ENCODE peak calls at places on chromosomes 6 and 20, in nine cellular contexts. M is small intestine; I is hepatocyte; B is adrenal gland; J is HCT116; K is mammary epithelial cell; S is breast epithelium; D is effector memory CD4-positive, alpha-beta T cell; A is CD4-positive, CD25-positive, alpha-beta regulatory T cell. T is an unnamed sample. For H3K4me1, the result is how much of the 10 kb centered on the place peaks cover.

GRCh38 chr20:11270566-11270965 is 596.8 kb upstream of the JAG1 start:
- DNase-seq in M (no peak), I (no peak), B (no peak), J (no peak), K (no peak), S (no peak), D (no peak), A (no peak), T (no peak)

GRCh38 chr6:46306429-46306828 is 135.6 kb upstream of the ENPP5 start:
- DNase-seq in M (no peak), I (no peak), B (no peak), J (no peak), K (no peak), S (no peak), D (no peak), A (no peak), T (no peak)

GRCh38 chr20:4369798-4370124 is 351.9 kb upstream of the PRND start:
- DNase-seq in M (no peak), I (no peak), B (no peak), J (no peak), K (no peak), S (no peak), D (no peak), A (no peak), T (no peak)

GRCh38 chr6:169273511-169273910 is 19.9 kb upstream of the THBS2 start:
- DNase-seq in M (no peak), I (no peak), B (no peak), J (no peak), K (no peak), S (no peak), D (no peak), A (no peak), T (no peak)

GRCh38 chr6:63121166-63121565 is 90.1 kb upstream of the FKBP1C start:
- DNase-seq in M (no peak), I (no peak), B (no peak), J (no peak), K (no peak), S (no peak), D (no peak), A (no peak), T (no peak)

GRCh38 chr6:106138151-106138550 is 52.0 kb downstream of the PRDM1 start:
- DNase-seq in M (no peak), I (no peak), B (no peak), J (no peak), K (no peak), S (no peak), D (no peak), A (no peak), T (no peak)

GRCh38 chr6:100901582-100901981 is 20.5 kb upstream of the ASCC3 start:
- DNase-seq in M (peak), I (no peak), B (no peak), J (no peak), K (no peak), S (no peak), D (no peak), A (no peak), T (no peak)

GRCh38 chr6:34349226-34349625 is 43.2 kb downstream of the NUDT3 start:
- DNase-seq in M (no peak), I (no peak), B (no peak), J (no peak), K (peak), S (no peak), D (no peak), A (no peak), T (no peak)

GRCh38 chr6:16731503-16732018 is 29.7 kb downstream of the ATXN1 start:
- DNase-seq in M (peak), I (no peak), B (no peak), J (no peak), K (no peak), S (no peak), D (peak), A (peak), T (no peak)

GRCh38 chr6:83976871-83977270 is 56.7 kb upstream of the MRAP2 start:
- DNase-seq in M (peak), I (peak), B (no peak), J (no peak), K (peak), S (no peak), D (no peak), A (no peak), T (no peak)

GRCh38 chr6:169536446-169537170 is 165.2 kb downstream of the WDR27 start:
- DNase-seq in M (no peak), I (no peak), B (no peak), J (no peak), K (peak), S (no peak), D (no peak), A (no peak), T (no peak)

GRCh38 chr6:29502597-29502996 is 14.8 kb upstream of the MAS1L start:
- DNase-seq in M (no peak), I (no peak), B (no peak), J (no peak), K (peak), S (no peak), D (no peak), A (no peak), T (no peak)

GRCh38 chr20:46624941-46625340 is 26.3 kb downstream of the SLC13A3 start:
- DNase-seq in M (no peak), I (no peak), B (no peak), J (no peak), K (no peak), S (no peak), D (no peak), A (no peak), T (no peak)

GRCh38 chr20:40251284-40251932 is 437.6 kb downstream of the MAFB start:
- DNase-seq in M (peak), I (peak), B (peak), J (peak), K (peak), S (no peak), D (no peak), A (no peak), T (no peak)

GRCh38 chr6:158040051-158040803 is 58.6 kb downstream of the SYNJ2 start:
- DNase-seq in M (peak), I (peak), B (peak), J (peak), K (peak), S (no peak), D (no peak), A (no peak), T (no peak)

GRCh38 chr6:6001443-6001842 is 5.3 kb downstream of the NRN1 start:
- DNase-seq in M (no peak), I (no peak), B (no peak), J (no peak), K (no peak), S (no peak), D (no peak), A (no peak), T (no peak)

GRCh38 chr20:53660947-53661381 is 67.3 kb upstream of the ZNF217 start:
- DNase-seq in M (no peak), I (no peak), B (no peak), J (no peak), K (no peak), S (no peak), D (no peak), A (no peak), T (no peak)

GRCh38 chr6:5517781-5518180 is 256.5 kb downstream of the FARS2 start:
- DNase-seq in M (no peak), I (no peak), B (no peak), J (no peak), K (no peak), S (no peak), D (peak), A (peak), T (no peak)

GRCh38 chr6:140208286-140208685 is 833.8 kb upstream of the CITED2 start:
- DNase-seq in M (peak), I (no peak), B (no peak), J (no peak), K (no peak), S (no peak), D (no peak), A (no peak), T (no peak)

GRCh38 chr20:1871807-1872455 is 23.3 kb upstream of the SIRPA start:
- DNase-seq in M (peak), I (no peak), B (no peak), J (no peak), K (peak), S (no peak), D (no peak), A (no peak), T (no peak)

GRCh38 chr20:41734506-41734945 is 116.3 kb upstream of the CHD6 start:
- DNase-seq in M (peak), I (peak), B (peak), J (peak), K (peak), S (no peak), D (peak), A (peak), T (peak)

GRCh38 chr20:34954905-34955231 is 738 bp downstream of the GSS start:
- DNase-seq in M (peak), I (peak), B (no peak), J (peak), K (no peak), S (no peak), D (no peak), A (peak), T (no peak)

GRCh38 chr6:90993771-90994170 is 406.9 kb upstream of the MAP3K7 start:
- DNase-seq in M (no peak), I (no peak), B (no peak), J (no peak), K (peak), S (no peak), D (no peak), A (no peak), T (no peak)

GRCh38 chr6:120198033-120198432 is 848.5 kb upstream of the MAN1A1 start:
- DNase-seq in M (no peak), I (peak), B (peak), J (no peak), K (peak), S (no peak), D (no peak), A (no peak), T (no peak)

GRCh38 chr6:170292778-170293164 is 1.9 kb upstream of the DLL1 start:
- DNase-seq in M (no peak), I (no peak), B (no peak), J (peak), K (no peak), S (no peak), D (no peak), A (no peak), T (no peak)

GRCh38 chr6:2053691-2054090 is 191.7 kb downstream of the GMDS start:
- DNase-seq in M (no peak), I (no peak), B (no peak), J (no peak), K (no peak), S (no peak), D (no peak), A (no peak), T (no peak)

GRCh38 chr6:147040521-147040920 is 163.7 kb upstream of the STXBP5 start:
- DNase-seq in M (no peak), I (no peak), B (no peak), J (no peak), K (no peak), S (no peak), D (no peak), A (no peak), T (no peak)

GRCh38 chr6:17714879-17715860 is 8.4 kb upstream of the NUP153 start:
- DNase-seq in M (no peak), I (peak), B (no peak), J (peak), K (peak), S (no peak), D (no peak), A (no peak), T (no peak)

GRCh38 chr6:75378101-75378500 is 93.5 kb upstream of the TMEM30A start:
- DNase-seq in M (no peak), I (no peak), B (no peak), J (no peak), K (no peak), S (no peak), D (no peak), A (no peak), T (no peak)

GRCh38 chr20:52313335-52313963 is 121.9 kb upstream of the ZFP64 start:
- DNase-seq in M (peak), I (peak), B (peak), J (peak), K (peak), S (no peak), D (no peak), A (no peak), T (no peak)

GRCh38 chr20:16922834-16923233 is 174.7 kb downstream of the OTOR start:
- DNase-seq in M (no peak), I (peak), B (no peak), J (no peak), K (peak), S (no peak), D (no peak), A (no peak), T (no peak)

GRCh38 chr6:158770948-158771347 is 48.2 kb downstream of the EZR start:
- DNase-seq in M (no peak), I (peak), B (no peak), J (no peak), K (no peak), S (no peak), D (no peak), A (no peak), T (no peak)

GRCh38 chr20:43947316-43947710 is 32.7 kb downstream of the TOX2 start:
- DNase-seq in M (no peak), I (no peak), B (no peak), J (no peak), K (no peak), S (no peak), D (no peak), A (no peak), T (no peak)

GRCh38 chr20:35773154-35773751 is 1.4 kb downstream of the PHF20 start:
- DNase-seq in M (peak), I (peak), B (no peak), J (no peak), K (no peak), S (no peak), D (peak), A (peak), T (no peak)

GRCh38 chr20:44496976-44497375 is 21.3 kb downstream of the TTPAL start:
- DNase-seq in M (no peak), I (no peak), B (no peak), J (peak), K (peak), S (no peak), D (no peak), A (no peak), T (no peak)

GRCh38 chr20:20685635-20686034 is 26.8 kb downstream of the RALGAPA2 start:
- DNase-seq in M (peak), I (no peak), B (no peak), J (no peak), K (no peak), S (no peak), D (no peak), A (no peak), T (no peak)

GRCh38 chr6:156949376-156949775 is 172.2 kb downstream of the ARID1B start:
- DNase-seq in M (peak), I (peak), B (no peak), J (peak), K (peak), S (no peak), D (no peak), A (no peak), T (no peak)

DNA sequence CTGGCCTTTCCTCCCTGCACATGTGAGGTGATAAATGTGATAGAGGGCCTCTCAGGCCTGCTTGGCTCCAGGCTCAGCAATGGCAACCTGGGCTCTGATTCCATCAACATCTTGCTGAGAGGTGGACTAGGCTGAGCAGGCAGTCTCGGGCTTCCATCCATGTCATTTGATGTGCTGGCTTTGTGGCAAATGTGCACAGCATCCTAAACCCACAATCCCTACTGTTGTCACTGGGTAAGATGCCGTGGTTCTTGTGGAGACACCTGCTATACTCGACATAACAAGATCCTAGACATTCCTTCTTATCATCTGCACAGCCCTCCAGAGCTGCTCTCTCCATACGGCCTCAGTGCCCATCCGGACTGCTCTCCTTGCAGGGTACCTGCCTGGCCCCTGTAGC is 2.8 kb upstream of the ZCCHC3 start:
- DNase-seq in M (no peak), I (no peak), B (no peak), J (no peak), K (no peak), S (no peak), D (no peak), A (no peak), T (no peak)
- H3K4me1 ChIP-seq in M (under half), I (under half), B (under half), J (under half), K (under half), S (under half), D (under half), A (under half), T (under half)

GRCh38 chr6:36852481-36853147 is 13.4 kb upstream of the CPNE5 start:
- DNase-seq in M (no peak), I (peak), B (no peak), J (no peak), K (peak), S (no peak), D (no peak), A (no peak), T (no peak)
- H3K4me1 ChIP-seq in M (under half), I (under half), B (under half), J (under half), K (under half), S (under half), D (under half), A (under half), T (under half)

DNA sequence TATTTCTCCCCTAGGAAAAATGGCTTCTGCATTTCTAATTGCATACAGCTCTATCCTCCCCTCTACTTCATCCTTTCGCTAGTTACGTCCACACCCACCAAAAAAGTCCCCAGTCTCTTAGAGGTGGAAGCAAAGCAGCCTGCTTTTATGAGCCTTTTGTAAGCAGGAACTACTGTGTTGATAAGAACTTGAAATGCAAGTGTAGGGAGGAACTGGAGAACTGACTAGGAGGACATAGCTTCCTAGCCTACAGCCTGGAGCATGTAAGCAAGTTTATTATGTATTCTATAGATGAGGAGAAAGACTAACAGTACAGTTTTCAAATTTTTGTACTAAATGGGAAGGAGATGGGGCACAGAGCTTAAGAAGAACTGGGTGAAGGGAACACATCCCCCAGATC is 10.3 kb downstream of the ARHGAP18 start:
- DNase-seq in M (no peak), I (no peak), B (no peak), J (no peak), K (no peak), S (no peak), D (no peak), A (no peak), T (no peak)
- H3K4me1 ChIP-seq in M (under half), I (under half), B (under half), J (half or more), K (under half), S (under half), D (under half), A (under half), T (under half)

GRCh38 chr6:137286368-137286767 is 67.2 kb upstream of the IFNGR1 start:
- DNase-seq in M (no peak), I (no peak), B (no peak), J (no peak), K (no peak), S (no peak), D (no peak), A (no peak), T (no peak)

GRCh38 chr6:137283080-137283479 is 63.9 kb upstream of the IFNGR1 start:
- DNase-seq in M (no peak), I (no peak), B (no peak), J (no peak), K (no peak), S (no peak), D (no peak), A (no peak), T (no peak)

GRCh38 chr6:137286926-137287325 is 67.7 kb upstream of the IFNGR1 start:
- DNase-seq in M (no peak), I (no peak), B (no peak), J (no peak), K (peak), S (no peak), D (no peak), A (no peak), T (no peak)

GRCh38 chr6:137282253-137282652 is 63.1 kb upstream of the IFNGR1 start:
- DNase-seq in M (no peak), I (no peak), B (no peak), J (no peak), K (no peak), S (no peak), D (no peak), A (no peak), T (no peak)

DNA sequence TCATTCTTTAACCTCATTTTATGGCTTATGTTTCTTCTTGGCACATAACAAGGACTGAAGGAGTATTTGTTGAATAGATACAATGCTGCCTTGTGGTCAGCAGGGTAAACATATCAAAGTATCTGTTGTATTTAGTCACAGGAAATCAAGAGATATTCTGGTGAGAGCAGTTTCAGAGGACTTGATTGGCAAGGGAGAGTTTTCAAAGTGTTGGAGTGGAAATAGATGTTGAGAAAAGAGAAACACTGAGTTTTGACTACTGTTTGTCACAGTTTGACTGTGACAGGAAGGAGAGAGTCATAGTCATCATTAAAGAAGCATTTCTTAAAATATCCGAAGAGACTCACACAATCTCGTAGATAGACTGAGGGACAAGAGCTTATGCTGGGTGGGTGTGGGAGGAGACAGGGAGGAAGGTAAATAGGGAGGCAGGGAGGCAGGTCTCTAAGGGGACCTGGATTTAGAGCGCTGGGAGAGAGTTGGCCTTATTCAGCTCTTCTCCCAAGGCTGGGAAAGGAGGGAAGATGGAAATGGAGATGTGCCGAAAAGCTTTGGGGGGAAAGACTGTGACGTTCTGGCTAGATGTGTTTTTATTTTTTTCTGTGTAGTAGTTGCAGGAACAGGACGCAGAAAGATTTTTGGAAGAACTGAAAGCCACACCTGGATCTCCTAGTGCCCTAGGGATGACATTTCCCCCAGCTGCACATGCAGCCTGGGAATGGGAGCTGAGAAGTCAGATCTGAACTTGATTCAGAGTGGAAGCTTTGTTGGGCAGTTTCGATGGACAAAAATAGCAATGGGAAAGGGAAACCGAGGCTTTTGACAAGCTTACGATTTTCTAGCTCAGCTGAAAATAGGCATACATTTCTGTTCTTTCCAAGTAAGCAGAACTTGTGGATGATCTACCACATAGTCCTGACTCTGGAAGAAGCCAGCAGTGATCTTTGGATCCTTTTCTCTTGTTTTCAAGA is 65.0 kb upstream of the IFNGR1 start:
- DNase-seq in M (no peak), I (no peak), B (no peak), J (no peak), K (peak), S (no peak), D (no peak), A (no peak), T (no peak)
- H3K4me1 ChIP-seq in M (under half), I (under half), B (under half), J (under half), K (under half), S (under half), D (under half), A (under half), T (under half)

DNA sequence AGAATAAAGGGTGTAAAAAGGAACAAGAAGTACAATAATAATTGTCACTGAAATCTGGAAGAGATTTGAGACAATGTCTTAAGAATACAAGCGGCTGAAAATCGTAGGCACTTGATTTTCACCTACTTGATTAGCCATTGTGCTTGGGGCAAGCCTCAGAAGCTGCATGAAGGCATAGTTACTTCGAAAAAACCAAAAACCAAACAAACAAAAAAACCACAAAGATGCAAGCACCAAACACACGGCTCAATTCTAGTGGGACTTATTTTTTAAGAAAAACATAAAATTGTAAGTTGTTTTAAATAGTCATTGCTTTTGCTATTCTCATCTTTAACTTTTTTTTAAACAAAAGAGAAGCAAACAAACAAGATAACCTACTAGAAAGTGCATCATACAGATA is 235.6 kb downstream of the OGFRL1 start:
- DNase-seq in M (no peak), I (no peak), B (no peak), J (no peak), K (no peak), S (no peak), D (no peak), A (no peak), T (no peak)
- H3K4me1 ChIP-seq in M (under half), I (under half), B (under half), J (under half), K (under half), S (under half), D (under half), A (under half), T (under half)